ENCODE peak calls at places on chromosomes 5 and 9, in nine cellular contexts. One of them, this sample, is unnamed.

GRCh38 chr9:126975327-126976059 is 60.9 kb downstream of the RALGPS1 start:
- DNase-seq in C1 segment of cervical spinal cord: no peak
- DNase-seq in heart left ventricle: no peak
- DNase-seq in activated CD8-positive, alpha-beta memory T cell treated with anti-CD3 and anti-CD28 coated beads for 24 hours: no peak
- DNase-seq in activated naive CD4-positive, alpha-beta T cell treated with anti-CD3 and anti-CD28 coated beads, Interleukin-2, amount 50 U/mL, for 72 hours: no peak
- DNase-seq in activated effector memory CD4-positive, alpha-beta T cell treated with Interleukin-2 at 50 U/mL for 16 hours: no peak
- DNase-seq in frontal cortex: no peak
- DNase-seq in kidney tubule cell: no peak
- DNase-seq in DMS 273 treated with DMSO at 0.1 percent for 48 hours: no peak
- DNase-seq in this sample: no peak

GRCh38 chr9:12657233-12657632 is 36.0 kb upstream of the TYRP1 start:
- DNase-seq in C1 segment of cervical spinal cord: no peak
- DNase-seq in heart left ventricle: no peak
- DNase-seq in activated CD8-positive, alpha-beta memory T cell treated with anti-CD3 and anti-CD28 coated beads for 24 hours: no peak
- DNase-seq in activated naive CD4-positive, alpha-beta T cell treated with anti-CD3 and anti-CD28 coated beads, Interleukin-2, amount 50 U/mL, for 72 hours: no peak
- DNase-seq in activated effector memory CD4-positive, alpha-beta T cell treated with Interleukin-2 at 50 U/mL for 16 hours: no peak
- DNase-seq in frontal cortex: no peak
- DNase-seq in kidney tubule cell: no peak
- DNase-seq in DMS 273 treated with DMSO at 0.1 percent for 48 hours: no peak
- DNase-seq in this sample: no peak

GRCh38 chr5:23825196-23825595 is 317.8 kb downstream of the PRDM9 start:
- DNase-seq in C1 segment of cervical spinal cord: no peak
- DNase-seq in heart left ventricle: no peak
- DNase-seq in activated CD8-positive, alpha-beta memory T cell treated with anti-CD3 and anti-CD28 coated beads for 24 hours: no peak
- DNase-seq in activated naive CD4-positive, alpha-beta T cell treated with anti-CD3 and anti-CD28 coated beads, Interleukin-2, amount 50 U/mL, for 72 hours: no peak
- DNase-seq in activated effector memory CD4-positive, alpha-beta T cell treated with Interleukin-2 at 50 U/mL for 16 hours: no peak
- DNase-seq in frontal cortex: no peak
- DNase-seq in kidney tubule cell: no peak
- DNase-seq in DMS 273 treated with DMSO at 0.1 percent for 48 hours: no peak
- DNase-seq in this sample: no peak

GRCh38 chr5:76836181-76836580 is 13.6 kb upstream of the S100Z start:
- DNase-seq in C1 segment of cervical spinal cord: no peak
- DNase-seq in heart left ventricle: no peak
- DNase-seq in activated CD8-positive, alpha-beta memory T cell treated with anti-CD3 and anti-CD28 coated beads for 24 hours: no peak
- DNase-seq in activated naive CD4-positive, alpha-beta T cell treated with anti-CD3 and anti-CD28 coated beads, Interleukin-2, amount 50 U/mL, for 72 hours: no peak
- DNase-seq in activated effector memory CD4-positive, alpha-beta T cell treated with Interleukin-2 at 50 U/mL for 16 hours: no peak
- DNase-seq in frontal cortex: no peak
- DNase-seq in kidney tubule cell: no peak
- DNase-seq in DMS 273 treated with DMSO at 0.1 percent for 48 hours: no peak
- DNase-seq in this sample: no peak

GRCh38 chr5:128101676-128102075 is 18.1 kb downstream of the SLC12A2 start:
- DNase-seq in C1 segment of cervical spinal cord: no peak
- DNase-seq in heart left ventricle: no peak
- DNase-seq in activated CD8-positive, alpha-beta memory T cell treated with anti-CD3 and anti-CD28 coated beads for 24 hours: no peak
- DNase-seq in activated naive CD4-positive, alpha-beta T cell treated with anti-CD3 and anti-CD28 coated beads, Interleukin-2, amount 50 U/mL, for 72 hours: no peak
- DNase-seq in activated effector memory CD4-positive, alpha-beta T cell treated with Interleukin-2 at 50 U/mL for 16 hours: no peak
- DNase-seq in frontal cortex: no peak
- DNase-seq in kidney tubule cell: no peak
- DNase-seq in DMS 273 treated with DMSO at 0.1 percent for 48 hours: peak
- DNase-seq in this sample: no peak

GRCh38 chr9:82865524-82865923 is 197.4 kb downstream of the RASEF start:
- DNase-seq in C1 segment of cervical spinal cord: no peak
- DNase-seq in heart left ventricle: no peak
- DNase-seq in activated CD8-positive, alpha-beta memory T cell treated with anti-CD3 and anti-CD28 coated beads for 24 hours: no peak
- DNase-seq in activated naive CD4-positive, alpha-beta T cell treated with anti-CD3 and anti-CD28 coated beads, Interleukin-2, amount 50 U/mL, for 72 hours: no peak
- DNase-seq in activated effector memory CD4-positive, alpha-beta T cell treated with Interleukin-2 at 50 U/mL for 16 hours: no peak
- DNase-seq in frontal cortex: no peak
- DNase-seq in kidney tubule cell: no peak
- DNase-seq in DMS 273 treated with DMSO at 0.1 percent for 48 hours: no peak
- DNase-seq in this sample: no peak

GRCh38 chr5:73945505-73945904 is 319.5 kb downstream of the ARHGEF28 start:
- DNase-seq in C1 segment of cervical spinal cord: no peak
- DNase-seq in heart left ventricle: no peak
- DNase-seq in activated CD8-positive, alpha-beta memory T cell treated with anti-CD3 and anti-CD28 coated beads for 24 hours: no peak
- DNase-seq in activated naive CD4-positive, alpha-beta T cell treated with anti-CD3 and anti-CD28 coated beads, Interleukin-2, amount 50 U/mL, for 72 hours: no peak
- DNase-seq in activated effector memory CD4-positive, alpha-beta T cell treated with Interleukin-2 at 50 U/mL for 16 hours: no peak
- DNase-seq in frontal cortex: no peak
- DNase-seq in kidney tubule cell: peak
- DNase-seq in DMS 273 treated with DMSO at 0.1 percent for 48 hours: no peak
- DNase-seq in this sample: no peak

GRCh38 chr9:5025416-5025815 is 40.3 kb downstream of the JAK2 start:
- DNase-seq in C1 segment of cervical spinal cord: no peak
- DNase-seq in heart left ventricle: no peak
- DNase-seq in activated CD8-positive, alpha-beta memory T cell treated with anti-CD3 and anti-CD28 coated beads for 24 hours: no peak
- DNase-seq in activated naive CD4-positive, alpha-beta T cell treated with anti-CD3 and anti-CD28 coated beads, Interleukin-2, amount 50 U/mL, for 72 hours: no peak
- DNase-seq in activated effector memory CD4-positive, alpha-beta T cell treated with Interleukin-2 at 50 U/mL for 16 hours: no peak
- DNase-seq in frontal cortex: no peak
- DNase-seq in kidney tubule cell: peak
- DNase-seq in DMS 273 treated with DMSO at 0.1 percent for 48 hours: no peak
- DNase-seq in this sample: no peak

GRCh38 chr9:11821541-11821940 is 871.6 kb upstream of the TYRP1 start:
- DNase-seq in C1 segment of cervical spinal cord: no peak
- DNase-seq in heart left ventricle: no peak
- DNase-seq in activated CD8-positive, alpha-beta memory T cell treated with anti-CD3 and anti-CD28 coated beads for 24 hours: no peak
- DNase-seq in activated naive CD4-positive, alpha-beta T cell treated with anti-CD3 and anti-CD28 coated beads, Interleukin-2, amount 50 U/mL, for 72 hours: no peak
- DNase-seq in activated effector memory CD4-positive, alpha-beta T cell treated with Interleukin-2 at 50 U/mL for 16 hours: no peak
- DNase-seq in frontal cortex: no peak
- DNase-seq in kidney tubule cell: no peak
- DNase-seq in DMS 273 treated with DMSO at 0.1 percent for 48 hours: peak
- DNase-seq in this sample: no peak

GRCh38 chr5:28226407-28226806 is 1188.0 kb upstream of the CDH9 start:
- DNase-seq in C1 segment of cervical spinal cord: no peak
- DNase-seq in heart left ventricle: no peak
- DNase-seq in activated CD8-positive, alpha-beta memory T cell treated with anti-CD3 and anti-CD28 coated beads for 24 hours: no peak
- DNase-seq in activated naive CD4-positive, alpha-beta T cell treated with anti-CD3 and anti-CD28 coated beads, Interleukin-2, amount 50 U/mL, for 72 hours: no peak
- DNase-seq in activated effector memory CD4-positive, alpha-beta T cell treated with Interleukin-2 at 50 U/mL for 16 hours: no peak
- DNase-seq in frontal cortex: no peak
- DNase-seq in kidney tubule cell: no peak
- DNase-seq in DMS 273 treated with DMSO at 0.1 percent for 48 hours: no peak
- DNase-seq in this sample: no peak

GRCh38 chr5:176492431-176492830 is 44.2 kb downstream of the FAF2 start:
- DNase-seq in C1 segment of cervical spinal cord: no peak
- DNase-seq in heart left ventricle: no peak
- DNase-seq in activated CD8-positive, alpha-beta memory T cell treated with anti-CD3 and anti-CD28 coated beads for 24 hours: no peak
- DNase-seq in activated naive CD4-positive, alpha-beta T cell treated with anti-CD3 and anti-CD28 coated beads, Interleukin-2, amount 50 U/mL, for 72 hours: no peak
- DNase-seq in activated effector memory CD4-positive, alpha-beta T cell treated with Interleukin-2 at 50 U/mL for 16 hours: no peak
- DNase-seq in frontal cortex: no peak
- DNase-seq in kidney tubule cell: peak
- DNase-seq in DMS 273 treated with DMSO at 0.1 percent for 48 hours: no peak
- DNase-seq in this sample: no peak

GRCh38 chr9:114674798-114675554 is 7.0 kb downstream of the TEX48 start:
- DNase-seq in C1 segment of cervical spinal cord: no peak
- DNase-seq in heart left ventricle: no peak
- DNase-seq in activated CD8-positive, alpha-beta memory T cell treated with anti-CD3 and anti-CD28 coated beads for 24 hours: no peak
- DNase-seq in activated naive CD4-positive, alpha-beta T cell treated with anti-CD3 and anti-CD28 coated beads, Interleukin-2, amount 50 U/mL, for 72 hours: no peak
- DNase-seq in activated effector memory CD4-positive, alpha-beta T cell treated with Interleukin-2 at 50 U/mL for 16 hours: no peak
- DNase-seq in frontal cortex: no peak
- DNase-seq in kidney tubule cell: no peak
- DNase-seq in DMS 273 treated with DMSO at 0.1 percent for 48 hours: no peak
- DNase-seq in this sample: no peak

GRCh38 chr9:3243676-3244075 is 282.1 kb downstream of the RFX3 start:
- DNase-seq in C1 segment of cervical spinal cord: no peak
- DNase-seq in heart left ventricle: no peak
- DNase-seq in activated CD8-positive, alpha-beta memory T cell treated with anti-CD3 and anti-CD28 coated beads for 24 hours: no peak
- DNase-seq in activated naive CD4-positive, alpha-beta T cell treated with anti-CD3 and anti-CD28 coated beads, Interleukin-2, amount 50 U/mL, for 72 hours: no peak
- DNase-seq in activated effector memory CD4-positive, alpha-beta T cell treated with Interleukin-2 at 50 U/mL for 16 hours: no peak
- DNase-seq in frontal cortex: no peak
- DNase-seq in kidney tubule cell: no peak
- DNase-seq in DMS 273 treated with DMSO at 0.1 percent for 48 hours: no peak
- DNase-seq in this sample: no peak

GRCh38 chr5:178323541-178323865 is 90.9 kb upstream of the PHYKPL start:
- DNase-seq in C1 segment of cervical spinal cord: no peak
- DNase-seq in heart left ventricle: no peak
- DNase-seq in activated CD8-positive, alpha-beta memory T cell treated with anti-CD3 and anti-CD28 coated beads for 24 hours: no peak
- DNase-seq in activated naive CD4-positive, alpha-beta T cell treated with anti-CD3 and anti-CD28 coated beads, Interleukin-2, amount 50 U/mL, for 72 hours: no peak
- DNase-seq in activated effector memory CD4-positive, alpha-beta T cell treated with Interleukin-2 at 50 U/mL for 16 hours: no peak
- DNase-seq in frontal cortex: no peak
- DNase-seq in kidney tubule cell: no peak
- DNase-seq in DMS 273 treated with DMSO at 0.1 percent for 48 hours: no peak
- DNase-seq in this sample: no peak

GRCh38 chr5:73918791-73919221 is 292.8 kb downstream of the ARHGEF28 start:
- DNase-seq in C1 segment of cervical spinal cord: no peak
- DNase-seq in heart left ventricle: no peak
- DNase-seq in activated CD8-positive, alpha-beta memory T cell treated with anti-CD3 and anti-CD28 coated beads for 24 hours: no peak
- DNase-seq in activated naive CD4-positive, alpha-beta T cell treated with anti-CD3 and anti-CD28 coated beads, Interleukin-2, amount 50 U/mL, for 72 hours: no peak
- DNase-seq in activated effector memory CD4-positive, alpha-beta T cell treated with Interleukin-2 at 50 U/mL for 16 hours: no peak
- DNase-seq in frontal cortex: no peak
- DNase-seq in kidney tubule cell: no peak
- DNase-seq in DMS 273 treated with DMSO at 0.1 percent for 48 hours: no peak
- DNase-seq in this sample: no peak

GRCh38 chr9:5652810-5653209 is 23.9 kb downstream of the RIC1 start:
- DNase-seq in C1 segment of cervical spinal cord: no peak
- DNase-seq in heart left ventricle: no peak
- DNase-seq in activated CD8-positive, alpha-beta memory T cell treated with anti-CD3 and anti-CD28 coated beads for 24 hours: no peak
- DNase-seq in activated naive CD4-positive, alpha-beta T cell treated with anti-CD3 and anti-CD28 coated beads, Interleukin-2, amount 50 U/mL, for 72 hours: no peak
- DNase-seq in activated effector memory CD4-positive, alpha-beta T cell treated with Interleukin-2 at 50 U/mL for 16 hours: no peak
- DNase-seq in frontal cortex: no peak
- DNase-seq in kidney tubule cell: no peak
- DNase-seq in DMS 273 treated with DMSO at 0.1 percent for 48 hours: no peak
- DNase-seq in this sample: no peak

GRCh38 chr9:134602547-134603362 is 38.8 kb upstream of the COL5A1 start:
- DNase-seq in C1 segment of cervical spinal cord: no peak
- DNase-seq in heart left ventricle: peak
- DNase-seq in activated CD8-positive, alpha-beta memory T cell treated with anti-CD3 and anti-CD28 coated beads for 24 hours: no peak
- DNase-seq in activated naive CD4-positive, alpha-beta T cell treated with anti-CD3 and anti-CD28 coated beads, Interleukin-2, amount 50 U/mL, for 72 hours: no peak
- DNase-seq in activated effector memory CD4-positive, alpha-beta T cell treated with Interleukin-2 at 50 U/mL for 16 hours: no peak
- DNase-seq in frontal cortex: no peak
- DNase-seq in kidney tubule cell: no peak
- DNase-seq in DMS 273 treated with DMSO at 0.1 percent for 48 hours: no peak
- DNase-seq in this sample: no peak

GRCh38 chr5:56039985-56040384 is 45.2 kb upstream of the IL6ST start:
- DNase-seq in C1 segment of cervical spinal cord: no peak
- DNase-seq in heart left ventricle: no peak
- DNase-seq in activated CD8-positive, alpha-beta memory T cell treated with anti-CD3 and anti-CD28 coated beads for 24 hours: no peak
- DNase-seq in activated naive CD4-positive, alpha-beta T cell treated with anti-CD3 and anti-CD28 coated beads, Interleukin-2, amount 50 U/mL, for 72 hours: no peak
- DNase-seq in activated effector memory CD4-positive, alpha-beta T cell treated with Interleukin-2 at 50 U/mL for 16 hours: no peak
- DNase-seq in frontal cortex: no peak
- DNase-seq in kidney tubule cell: no peak
- DNase-seq in DMS 273 treated with DMSO at 0.1 percent for 48 hours: no peak
- DNase-seq in this sample: no peak

GRCh38 chr5:112948455-112948854 is 26.4 kb upstream of the REEP5 start:
- DNase-seq in C1 segment of cervical spinal cord: no peak
- DNase-seq in heart left ventricle: no peak
- DNase-seq in activated CD8-positive, alpha-beta memory T cell treated with anti-CD3 and anti-CD28 coated beads for 24 hours: no peak
- DNase-seq in activated naive CD4-positive, alpha-beta T cell treated with anti-CD3 and anti-CD28 coated beads, Interleukin-2, amount 50 U/mL, for 72 hours: no peak
- DNase-seq in activated effector memory CD4-positive, alpha-beta T cell treated with Interleukin-2 at 50 U/mL for 16 hours: no peak
- DNase-seq in frontal cortex: no peak
- DNase-seq in kidney tubule cell: no peak
- DNase-seq in DMS 273 treated with DMSO at 0.1 percent for 48 hours: no peak
- DNase-seq in this sample: no peak

GRCh38 chr5:99621772-99622681 is 693.2 kb upstream of the CHD1 start:
- DNase-seq in C1 segment of cervical spinal cord: no peak
- DNase-seq in heart left ventricle: no peak
- DNase-seq in activated CD8-positive, alpha-beta memory T cell treated with anti-CD3 and anti-CD28 coated beads for 24 hours: no peak
- DNase-seq in activated naive CD4-positive, alpha-beta T cell treated with anti-CD3 and anti-CD28 coated beads, Interleukin-2, amount 50 U/mL, for 72 hours: no peak
- DNase-seq in activated effector memory CD4-positive, alpha-beta T cell treated with Interleukin-2 at 50 U/mL for 16 hours: no peak
- DNase-seq in frontal cortex: no peak
- DNase-seq in kidney tubule cell: no peak
- DNase-seq in DMS 273 treated with DMSO at 0.1 percent for 48 hours: no peak
- DNase-seq in this sample: no peak

GRCh38 chr9:123063172-123063508 is 29.7 kb downstream of the GPR21 start:
- DNase-seq in C1 segment of cervical spinal cord: no peak
- DNase-seq in heart left ventricle: no peak
- DNase-seq in activated CD8-positive, alpha-beta memory T cell treated with anti-CD3 and anti-CD28 coated beads for 24 hours: no peak
- DNase-seq in activated naive CD4-positive, alpha-beta T cell treated with anti-CD3 and anti-CD28 coated beads, Interleukin-2, amount 50 U/mL, for 72 hours: no peak
- DNase-seq in activated effector memory CD4-positive, alpha-beta T cell treated with Interleukin-2 at 50 U/mL for 16 hours: no peak
- DNase-seq in frontal cortex: no peak
- DNase-seq in kidney tubule cell: no peak
- DNase-seq in DMS 273 treated with DMSO at 0.1 percent for 48 hours: no peak
- DNase-seq in this sample: no peak

GRCh38 chr9:98600631-98601030 is 108.1 kb downstream of the GABBR2 start:
- DNase-seq in C1 segment of cervical spinal cord: no peak
- DNase-seq in heart left ventricle: no peak
- DNase-seq in activated CD8-positive, alpha-beta memory T cell treated with anti-CD3 and anti-CD28 coated beads for 24 hours: no peak
- DNase-seq in activated naive CD4-positive, alpha-beta T cell treated with anti-CD3 and anti-CD28 coated beads, Interleukin-2, amount 50 U/mL, for 72 hours: no peak
- DNase-seq in activated effector memory CD4-positive, alpha-beta T cell treated with Interleukin-2 at 50 U/mL for 16 hours: no peak
- DNase-seq in frontal cortex: no peak
- DNase-seq in kidney tubule cell: no peak
- DNase-seq in DMS 273 treated with DMSO at 0.1 percent for 48 hours: no peak
- DNase-seq in this sample: no peak

GRCh38 chr9:93301291-93301811 is 117.4 kb downstream of the WNK2 start:
- DNase-seq in C1 segment of cervical spinal cord: no peak
- DNase-seq in heart left ventricle: no peak
- DNase-seq in activated CD8-positive, alpha-beta memory T cell treated with anti-CD3 and anti-CD28 coated beads for 24 hours: no peak
- DNase-seq in activated naive CD4-positive, alpha-beta T cell treated with anti-CD3 and anti-CD28 coated beads, Interleukin-2, amount 50 U/mL, for 72 hours: peak
- DNase-seq in activated effector memory CD4-positive, alpha-beta T cell treated with Interleukin-2 at 50 U/mL for 16 hours: no peak
- DNase-seq in frontal cortex: peak
- DNase-seq in kidney tubule cell: no peak
- DNase-seq in DMS 273 treated with DMSO at 0.1 percent for 48 hours: no peak
- DNase-seq in this sample: no peak

GRCh38 chr5:158013939-158014338 is 155.0 kb upstream of the CLINT1 start:
- DNase-seq in C1 segment of cervical spinal cord: no peak
- DNase-seq in heart left ventricle: peak
- DNase-seq in activated CD8-positive, alpha-beta memory T cell treated with anti-CD3 and anti-CD28 coated beads for 24 hours: no peak
- DNase-seq in activated naive CD4-positive, alpha-beta T cell treated with anti-CD3 and anti-CD28 coated beads, Interleukin-2, amount 50 U/mL, for 72 hours: no peak
- DNase-seq in activated effector memory CD4-positive, alpha-beta T cell treated with Interleukin-2 at 50 U/mL for 16 hours: no peak
- DNase-seq in frontal cortex: no peak
- DNase-seq in kidney tubule cell: peak
- DNase-seq in DMS 273 treated with DMSO at 0.1 percent for 48 hours: no peak
- DNase-seq in this sample: no peak

GRCh38 chr5:177511181-177511580 is 1.6 kb upstream of the DOK3 start:
- DNase-seq in C1 segment of cervical spinal cord: no peak
- DNase-seq in heart left ventricle: no peak
- DNase-seq in activated CD8-positive, alpha-beta memory T cell treated with anti-CD3 and anti-CD28 coated beads for 24 hours: no peak
- DNase-seq in activated naive CD4-positive, alpha-beta T cell treated with anti-CD3 and anti-CD28 coated beads, Interleukin-2, amount 50 U/mL, for 72 hours: no peak
- DNase-seq in activated effector memory CD4-positive, alpha-beta T cell treated with Interleukin-2 at 50 U/mL for 16 hours: no peak
- DNase-seq in frontal cortex: no peak
- DNase-seq in kidney tubule cell: no peak
- DNase-seq in DMS 273 treated with DMSO at 0.1 percent for 48 hours: no peak
- DNase-seq in this sample: no peak

This sample was measured in activated T-helper 1 cell treated with Interleukin-2 at 50 U/mL for 16 hours.